ENCODE peak calls at places on chromosomes 11 and 22, in seven cellular contexts. D is PC-3, B is foreskin keratinocyte, W is ovary, N is psoas muscle, U is neural progenitor cell, C is Panc1. L is an unnamed sample. For H3K4me1, the result is how much of the 10 kb centered on the place peaks cover.

GRCh38 chr11:84408946-84409411 is 1122.8 kb upstream of the CCDC90B start:
- DNase-seq in N (no peak), B (no peak), C (no peak), D (no peak), U (peak), W (no peak), L (no peak)

GRCh38 chr22:32337015-32337414 is 20.7 kb upstream of the RFPL3 start:
- DNase-seq in C (no peak), W (no peak), U (no peak), N (no peak), D (no peak), B (no peak), L (no peak)

GRCh38 chr11:60634151-60634550 is 65.3 kb upstream of the MS4A8 start:
- DNase-seq in N (no peak), C (no peak), W (no peak), B (no peak), D (peak), U (peak), L (no peak)

GRCh38 chr11:134498326-134499139 is 86.5 kb upstream of the B3GAT1 start:
- DNase-seq in B (no peak), C (no peak), N (no peak), D (no peak), U (no peak), W (peak), L (peak)

GRCh38 chr22:46657996-46658947 is 38.1 kb downstream of the GRAMD4 start:
- DNase-seq in C (no peak), U (no peak), N (no peak), D (peak), W (no peak), B (peak), L (no peak)

GRCh38 chr11:130159657-130160459 is at the start of gene ST14:
- DNase-seq in B (no peak), N (no peak), D (peak), C (no peak), W (no peak), U (peak), L (peak)

GRCh38 chr11:122367809-122368231 is 251.8 kb upstream of the BLID start:
- DNase-seq in W (peak), B (peak), D (no peak), N (no peak), U (peak), C (no peak), L (no peak)

GRCh38 chr11:124174001-124174400 is 9.1 kb upstream of the OR10D3 start:
- DNase-seq in N (no peak), U (peak), W (no peak), B (peak), D (peak), C (no peak), L (no peak)

GRCh38 chr22:36415415-36416168 is 27.8 kb upstream of the MYH9 start:
- DNase-seq in C (no peak), B (no peak), U (no peak), D (no peak), N (no peak), W (no peak), L (no peak)

GRCh38 chr11:7547687-7548086 is 33.9 kb downstream of the PPFIBP2 start:
- DNase-seq in C (no peak), D (no peak), B (no peak), W (no peak), N (no peak), U (no peak), L (no peak)

GRCh38 chr11:77047007-77047927 is 13.1 kb downstream of the B3GNT6 start:
- DNase-seq in D (peak), W (peak), N (peak), B (peak), U (peak), C (peak), L (peak)

GRCh38 chr11:110473666-110474065 is 43.9 kb downstream of the FDX1 start:
- DNase-seq in D (no peak), B (no peak), N (no peak), U (no peak), C (no peak), W (no peak), L (no peak)
- TF ChIP-seq CTCF in D (no peak), B (no peak), N (no peak), U (no peak), C (no peak), W (no peak), L (no peak)

GRCh38 chr11:69950120-69950519 is 128.0 kb upstream of the ANO1 start:
- DNase-seq in W (no peak), B (no peak), N (no peak), C (no peak), D (peak), U (peak), L (no peak)
- H3K27ac ChIP-seq in W (no peak), B (no peak), N (no peak), C (peak), D (peak), U (no peak), L (no peak)

GRCh38 chr11:2464451-2465165 is 19.8 kb downstream of the KCNQ1 start:
- DNase-seq in U (no peak), N (no peak), D (no peak), B (no peak), C (no peak), W (no peak), L (no peak)
- H3K4me1 ChIP-seq in U (under half), N (under half), D (under half), B (under half), C (under half), W (under half), L (under half)

GRCh38 chr11:17067417-17067816 is 10.1 kb downstream of the RPS13 start:
- DNase-seq in U (no peak), D (no peak), N (no peak), B (no peak), W (no peak), C (no peak), L (no peak)

GRCh38 chr11:17066691-17067090 is 10.8 kb downstream of the RPS13 start:
- DNase-seq in B (no peak), C (no peak), U (no peak), W (no peak), N (no peak), D (no peak), L (no peak)

DNA sequence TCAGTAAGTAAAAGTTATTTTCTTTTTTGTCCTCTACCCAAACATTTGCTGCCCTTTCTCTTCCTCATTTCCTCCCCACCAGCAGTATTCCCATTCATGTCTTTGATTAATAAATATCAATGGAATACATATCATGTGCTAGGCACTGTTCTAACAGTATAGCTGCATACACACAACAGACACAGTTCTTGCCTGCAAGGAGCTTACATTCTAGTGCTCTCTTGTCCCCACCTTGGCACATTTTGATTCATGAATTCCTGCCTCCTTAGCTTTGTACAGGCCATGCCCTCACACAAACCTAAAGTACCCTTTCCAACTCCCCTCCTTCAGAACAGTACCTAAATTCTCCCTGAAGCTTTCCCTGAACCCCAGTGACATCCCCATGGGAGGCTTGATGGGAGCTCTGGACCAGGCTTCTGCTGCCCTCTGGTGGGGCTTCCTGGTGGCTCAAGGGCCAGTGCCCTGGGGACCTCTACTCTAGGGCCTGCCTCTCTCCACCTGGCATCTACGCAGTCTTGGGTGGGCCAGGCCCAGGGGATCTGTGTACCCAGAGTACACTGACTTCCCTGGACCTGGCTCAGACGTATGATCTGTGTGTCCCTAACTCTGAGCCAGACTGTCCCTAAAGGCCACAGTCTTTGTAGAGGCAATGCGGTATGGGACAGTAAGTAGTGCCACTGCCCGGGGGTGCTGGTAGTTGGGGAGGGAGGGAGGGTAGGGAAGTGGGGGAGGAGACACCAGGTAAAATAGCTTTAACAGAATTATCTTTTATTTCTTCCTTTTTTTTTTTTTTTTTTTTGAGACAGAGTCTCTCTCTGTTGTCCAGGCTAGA is 14.1 kb downstream of the RPS13 start:
- DNase-seq in D (peak), B (no peak), N (peak), C (peak), W (peak), U (peak), L (peak)
- TF ChIP-seq CTCF in D (peak), B (peak), N (peak), C (peak), W (peak), U (peak), L (peak)

GRCh38 chr11:70575396-70576060 is 177.2 kb downstream of the CTTN start:
- DNase-seq in W (no peak), U (no peak), C (no peak), N (no peak), D (no peak), B (no peak), L (peak)
- H3K27ac ChIP-seq in W (no peak), U (no peak), C (no peak), N (no peak), D (no peak), B (no peak), L (no peak)

GRCh38 chr11:25939691-25940090 is 392.2 kb upstream of the ANO3 start:
- DNase-seq in B (no peak), N (no peak), W (no peak), U (no peak), D (no peak), C (no peak), L (no peak)
- H3K4me1 ChIP-seq in B (under half), N (under half), W (under half), U (under half), D (under half), C (under half), L (under half)

DNA sequence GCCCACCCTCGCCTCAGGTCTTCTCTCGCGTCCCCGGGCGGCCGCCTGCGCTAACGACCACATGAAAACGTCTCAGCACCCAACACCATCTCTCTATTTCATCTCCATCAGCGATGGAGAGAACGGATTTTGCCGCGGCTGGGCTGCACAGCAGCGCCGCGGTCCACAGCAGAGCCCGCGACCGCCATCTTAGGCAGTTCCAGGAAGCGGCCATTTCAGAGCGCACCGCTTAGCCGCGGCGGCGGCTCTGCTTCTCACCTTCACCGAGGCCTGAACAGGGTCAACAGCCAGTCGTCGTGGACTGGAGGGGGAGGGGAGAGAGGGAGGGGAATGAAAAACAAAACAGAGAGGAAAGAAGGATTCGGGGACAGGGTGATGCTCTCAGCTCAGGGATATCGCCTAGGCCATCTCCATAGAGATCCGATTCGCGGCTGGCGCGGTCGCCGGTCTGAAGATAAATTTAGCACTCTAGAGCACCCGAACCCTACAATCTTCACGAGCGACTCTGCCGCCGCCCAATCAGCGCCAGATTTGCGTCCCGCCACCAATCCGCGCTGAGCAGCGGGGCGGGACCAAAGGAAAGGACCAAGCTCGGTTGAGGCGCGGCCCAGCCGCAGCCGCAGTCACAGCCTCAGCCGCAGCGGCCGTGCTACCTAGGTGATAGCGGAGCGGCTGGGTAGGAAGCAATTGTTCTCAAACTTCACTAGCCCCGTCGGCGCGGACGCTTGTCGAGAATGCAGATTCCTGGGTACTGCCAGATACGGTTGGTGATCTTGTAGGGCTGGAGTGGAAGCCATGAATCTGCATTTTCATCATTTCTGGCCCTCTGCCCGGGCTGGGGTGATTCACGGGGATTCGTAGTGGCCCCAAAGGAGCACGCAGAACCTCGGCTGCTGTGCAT is at the start of gene ZBED5:
- DNase-seq in U (peak), C (peak), B (peak), W (peak), N (peak), D (peak), L (peak)
- TF ChIP-seq CTCF in U (peak), C (no peak), B (peak), W (peak), N (peak), D (no peak), L (no peak)

DNA sequence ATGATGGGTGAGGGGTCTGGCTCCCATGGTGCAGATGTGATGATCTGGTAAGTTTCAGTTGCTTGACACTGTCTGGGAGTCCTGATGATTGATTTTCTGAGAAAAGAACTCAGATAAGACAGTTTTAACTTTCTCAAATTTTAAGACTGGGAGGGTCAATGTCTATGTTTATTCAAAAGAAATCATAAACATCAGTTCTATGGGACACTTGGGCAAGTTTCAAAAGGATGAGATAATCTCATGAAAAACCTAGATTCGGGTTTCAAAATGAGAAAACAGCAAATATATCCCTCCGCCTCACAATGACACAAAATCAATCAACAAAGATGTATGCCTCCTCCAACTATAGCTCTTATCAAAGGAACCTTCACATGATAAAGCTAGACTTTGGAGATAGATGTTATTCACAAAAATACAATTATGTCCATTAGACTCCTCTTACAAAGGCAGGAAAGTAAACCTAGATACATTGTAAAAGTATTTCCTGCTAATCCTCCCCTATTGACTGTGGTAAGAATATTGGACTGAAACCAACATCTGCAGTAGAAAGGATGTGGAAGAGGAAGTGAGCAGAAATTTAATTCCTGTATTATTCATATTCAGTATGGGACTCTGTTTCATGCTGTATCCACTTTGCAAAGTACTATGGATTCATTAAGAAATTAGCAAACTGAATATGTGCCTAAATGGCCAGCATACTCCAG is 21.6 kb downstream of the SVIP start:
- DNase-seq in C (no peak), B (no peak), W (no peak), U (no peak), N (no peak), D (peak), L (no peak)
- H3K27ac ChIP-seq in C (no peak), B (no peak), W (no peak), U (no peak), N (peak), D (no peak), L (no peak)

GRCh38 chr11:65423516-65424199 is 1.1 kb downstream of the NEAT1 start:
- DNase-seq in U (no peak), C (no peak), W (peak), D (peak), N (no peak), B (no peak), L (no peak)
- H3K4me1 ChIP-seq in U (under half), C (under half), W (under half), D (under half), N (under half), B (under half), L (under half)

GRCh38 chr11:119322360-119322739 is 5.4 kb upstream of the MCAM start:
- DNase-seq in C (no peak), B (no peak), U (no peak), N (no peak), W (no peak), D (peak), L (no peak)
- TF ChIP-seq CTCF in C (no peak), B (no peak), U (no peak), N (no peak), W (no peak), D (no peak), L (no peak)